ENCODE peak calls at places on chromosomes 13 and 19, in ten cellular contexts. One of them, this sample, is unnamed.

GRCh38 chr13:83895994-83896580 is 13.8 kb upstream of the SLITRK1 start:
- DNase-seq in suprapubic skin: no peak
- DNase-seq in A549: no peak
- DNase-seq in HCT116: no peak
- DNase-seq in adrenal gland: no peak
- DNase-seq in GM12878: no peak
- DNase-seq in ovary: no peak
- DNase-seq in transverse colon: no peak
- DNase-seq in body of pancreas: no peak
- DNase-seq in NB4: no peak
- DNase-seq in this sample: no peak

GRCh38 chr13:93386191-93386590 is 159.6 kb downstream of the GPC6 start:
- DNase-seq in suprapubic skin: no peak
- DNase-seq in A549: no peak
- DNase-seq in HCT116: no peak
- DNase-seq in adrenal gland: no peak
- DNase-seq in GM12878: no peak
- DNase-seq in ovary: no peak
- DNase-seq in transverse colon: no peak
- DNase-seq in body of pancreas: no peak
- DNase-seq in NB4: no peak
- DNase-seq in this sample: no peak

GRCh38 chr19:45632468-45633196 is 6.6 kb downstream of the EML2 start:
- DNase-seq in suprapubic skin: peak
- DNase-seq in A549: peak
- DNase-seq in HCT116: peak
- DNase-seq in adrenal gland: peak
- DNase-seq in GM12878: no peak
- DNase-seq in ovary: peak
- DNase-seq in transverse colon: peak
- DNase-seq in body of pancreas: peak
- DNase-seq in NB4: peak
- DNase-seq in this sample: peak

GRCh38 chr19:45638930-45639729 is at the start of gene EML2:
- DNase-seq in suprapubic skin: no peak
- DNase-seq in A549: peak
- DNase-seq in HCT116: no peak
- DNase-seq in adrenal gland: no peak
- DNase-seq in GM12878: no peak
- DNase-seq in ovary: peak
- DNase-seq in transverse colon: peak
- DNase-seq in body of pancreas: peak
- DNase-seq in NB4: peak
- DNase-seq in this sample: peak

GRCh38 chr19:13056052-13056660 is 46.5 kb downstream of the LYL1 start:
- DNase-seq in suprapubic skin: peak
- DNase-seq in A549: no peak
- DNase-seq in HCT116: peak
- DNase-seq in adrenal gland: no peak
- DNase-seq in GM12878: no peak
- DNase-seq in ovary: peak
- DNase-seq in transverse colon: peak
- DNase-seq in body of pancreas: no peak
- DNase-seq in NB4: no peak
- DNase-seq in this sample: no peak

GRCh38 chr13:77002590-77003190 is 10.8 kb downstream of the CLN5 start:
- DNase-seq in suprapubic skin: no peak
- DNase-seq in A549: peak
- DNase-seq in HCT116: peak
- DNase-seq in adrenal gland: no peak
- DNase-seq in GM12878: no peak
- DNase-seq in ovary: no peak
- DNase-seq in transverse colon: no peak
- DNase-seq in body of pancreas: no peak
- DNase-seq in NB4: peak
- DNase-seq in this sample: peak

GRCh38 chr19:1235625-1236538 is 1.9 kb downstream of the CBARP start:
- DNase-seq in suprapubic skin: no peak
- DNase-seq in A549: no peak
- DNase-seq in HCT116: no peak
- DNase-seq in adrenal gland: no peak
- DNase-seq in GM12878: no peak
- DNase-seq in ovary: no peak
- DNase-seq in transverse colon: no peak
- DNase-seq in body of pancreas: no peak
- DNase-seq in NB4: no peak
- DNase-seq in this sample: no peak

GRCh38 chr19:4456566-4456842 is 1.1 kb downstream of the UBXN6 start:
- DNase-seq in suprapubic skin: peak
- DNase-seq in A549: no peak
- DNase-seq in HCT116: no peak
- DNase-seq in adrenal gland: peak
- DNase-seq in GM12878: no peak
- DNase-seq in ovary: no peak
- DNase-seq in transverse colon: peak
- DNase-seq in body of pancreas: no peak
- DNase-seq in NB4: no peak
- DNase-seq in this sample: peak

GRCh38 chr19:4705413-4706131 is 18.1 kb downstream of the DPP9 start:
- DNase-seq in suprapubic skin: no peak
- DNase-seq in A549: no peak
- DNase-seq in HCT116: no peak
- DNase-seq in adrenal gland: no peak
- DNase-seq in GM12878: no peak
- DNase-seq in ovary: peak
- DNase-seq in transverse colon: no peak
- DNase-seq in body of pancreas: no peak
- DNase-seq in NB4: no peak
- DNase-seq in this sample: no peak

GRCh38 chr13:99281811-99282263 is 23.7 kb upstream of the GPR18 start:
- DNase-seq in suprapubic skin: peak
- DNase-seq in A549: no peak
- DNase-seq in HCT116: no peak
- DNase-seq in adrenal gland: peak
- DNase-seq in GM12878: no peak
- DNase-seq in ovary: no peak
- DNase-seq in transverse colon: peak
- DNase-seq in body of pancreas: no peak
- DNase-seq in NB4: peak
- DNase-seq in this sample: peak

GRCh38 chr19:1116726-1117581 is 13.2 kb downstream of the GPX4 start:
- DNase-seq in suprapubic skin: no peak
- DNase-seq in A549: no peak
- DNase-seq in HCT116: no peak
- DNase-seq in adrenal gland: no peak
- DNase-seq in GM12878: no peak
- DNase-seq in ovary: no peak
- DNase-seq in transverse colon: no peak
- DNase-seq in body of pancreas: no peak
- DNase-seq in NB4: no peak
- DNase-seq in this sample: no peak

GRCh38 chr19:49869009-49869483 is 1.7 kb upstream of the PNKP start:
- DNase-seq in suprapubic skin: no peak
- DNase-seq in A549: no peak
- DNase-seq in HCT116: no peak
- DNase-seq in adrenal gland: no peak
- DNase-seq in GM12878: no peak
- DNase-seq in ovary: peak
- DNase-seq in transverse colon: no peak
- DNase-seq in body of pancreas: no peak
- DNase-seq in NB4: no peak
- DNase-seq in this sample: no peak
- TF ChIP-seq POLR2A in suprapubic skin: no peak
- TF ChIP-seq POLR2A in A549: peak
- TF ChIP-seq POLR2A in HCT116: no peak
- TF ChIP-seq POLR2A in adrenal gland: no peak
- TF ChIP-seq POLR2A in GM12878: peak
- TF ChIP-seq POLR2A in ovary: peak
- TF ChIP-seq POLR2A in transverse colon: no peak
- TF ChIP-seq POLR2A in body of pancreas: no peak
- TF ChIP-seq POLR2A in NB4: no peak
- TF ChIP-seq POLR2A in this sample: no peak

GRCh38 chr19:15331419-15332310 is 674 bp downstream of the BRD4 start:
- DNase-seq in suprapubic skin: peak
- DNase-seq in A549: peak
- DNase-seq in HCT116: no peak
- DNase-seq in adrenal gland: peak
- DNase-seq in GM12878: no peak
- DNase-seq in ovary: peak
- DNase-seq in transverse colon: peak
- DNase-seq in body of pancreas: peak
- DNase-seq in NB4: peak
- DNase-seq in this sample: peak

GRCh38 chr19:15337202-15337601 is 4.9 kb upstream of the BRD4 start:
- DNase-seq in suprapubic skin: no peak
- DNase-seq in A549: no peak
- DNase-seq in HCT116: no peak
- DNase-seq in adrenal gland: peak
- DNase-seq in GM12878: no peak
- DNase-seq in ovary: no peak
- DNase-seq in transverse colon: no peak
- DNase-seq in body of pancreas: no peak
- DNase-seq in NB4: no peak
- DNase-seq in this sample: no peak

GRCh38 chr19:15328312-15328711 is 4.0 kb downstream of the BRD4 start:
- DNase-seq in suprapubic skin: no peak
- DNase-seq in A549: no peak
- DNase-seq in HCT116: no peak
- DNase-seq in adrenal gland: no peak
- DNase-seq in GM12878: no peak
- DNase-seq in ovary: no peak
- DNase-seq in transverse colon: no peak
- DNase-seq in body of pancreas: no peak
- DNase-seq in NB4: no peak
- DNase-seq in this sample: no peak

GRCh38 chr19:15330801-15331418 is 1.4 kb downstream of the BRD4 start:
- DNase-seq in suprapubic skin: no peak
- DNase-seq in A549: peak
- DNase-seq in HCT116: no peak
- DNase-seq in adrenal gland: peak
- DNase-seq in GM12878: no peak
- DNase-seq in ovary: no peak
- DNase-seq in transverse colon: peak
- DNase-seq in body of pancreas: no peak
- DNase-seq in NB4: peak
- DNase-seq in this sample: peak

DNA sequence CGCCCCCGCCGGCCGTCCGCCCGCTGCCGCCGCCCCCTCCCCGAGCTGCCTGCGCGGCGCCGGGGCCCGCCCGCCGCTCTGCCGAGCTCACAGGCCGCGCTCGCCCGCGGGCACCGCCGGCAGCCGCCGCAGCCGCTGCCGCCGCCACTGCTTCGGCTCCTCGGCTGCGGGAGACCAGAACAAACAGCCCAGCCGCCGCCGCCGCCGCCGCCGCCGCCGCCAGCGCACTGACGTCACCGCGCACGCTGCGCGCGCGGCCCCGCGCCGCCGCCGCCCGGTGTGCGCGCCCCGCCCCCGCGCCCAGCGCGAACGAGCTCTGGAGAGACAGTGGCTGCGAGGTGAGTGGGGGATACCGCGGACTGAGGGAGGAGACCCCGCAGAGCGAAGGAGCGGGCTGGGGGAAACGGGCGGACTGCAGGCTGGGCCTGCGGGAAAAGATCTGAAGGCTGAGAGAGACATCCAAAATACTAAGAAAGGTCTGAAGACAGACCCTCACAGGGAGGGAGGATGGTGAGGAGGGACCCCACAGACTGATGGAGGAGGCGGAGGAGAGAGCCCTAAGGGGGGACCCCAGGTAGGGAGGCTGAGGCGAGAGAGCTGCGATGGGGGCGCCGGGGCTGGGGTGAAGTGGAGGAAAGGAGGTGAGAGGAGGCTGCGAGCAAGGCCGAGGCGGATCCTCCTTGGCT is at the start of gene BRD4:
- DNase-seq in suprapubic skin: peak
- DNase-seq in A549: peak
- DNase-seq in HCT116: no peak
- DNase-seq in adrenal gland: peak
- DNase-seq in GM12878: no peak
- DNase-seq in ovary: peak
- DNase-seq in transverse colon: peak
- DNase-seq in body of pancreas: peak
- DNase-seq in NB4: peak
- DNase-seq in this sample: peak
- TF ChIP-seq POLR2A in suprapubic skin: peak
- TF ChIP-seq POLR2A in A549: no peak
- TF ChIP-seq POLR2A in HCT116: no peak
- TF ChIP-seq POLR2A in adrenal gland: peak
- TF ChIP-seq POLR2A in GM12878: peak
- TF ChIP-seq POLR2A in ovary: no peak
- TF ChIP-seq POLR2A in transverse colon: no peak
- TF ChIP-seq POLR2A in body of pancreas: no peak
- TF ChIP-seq POLR2A in NB4: peak
- TF ChIP-seq POLR2A in this sample: peak

DNA sequence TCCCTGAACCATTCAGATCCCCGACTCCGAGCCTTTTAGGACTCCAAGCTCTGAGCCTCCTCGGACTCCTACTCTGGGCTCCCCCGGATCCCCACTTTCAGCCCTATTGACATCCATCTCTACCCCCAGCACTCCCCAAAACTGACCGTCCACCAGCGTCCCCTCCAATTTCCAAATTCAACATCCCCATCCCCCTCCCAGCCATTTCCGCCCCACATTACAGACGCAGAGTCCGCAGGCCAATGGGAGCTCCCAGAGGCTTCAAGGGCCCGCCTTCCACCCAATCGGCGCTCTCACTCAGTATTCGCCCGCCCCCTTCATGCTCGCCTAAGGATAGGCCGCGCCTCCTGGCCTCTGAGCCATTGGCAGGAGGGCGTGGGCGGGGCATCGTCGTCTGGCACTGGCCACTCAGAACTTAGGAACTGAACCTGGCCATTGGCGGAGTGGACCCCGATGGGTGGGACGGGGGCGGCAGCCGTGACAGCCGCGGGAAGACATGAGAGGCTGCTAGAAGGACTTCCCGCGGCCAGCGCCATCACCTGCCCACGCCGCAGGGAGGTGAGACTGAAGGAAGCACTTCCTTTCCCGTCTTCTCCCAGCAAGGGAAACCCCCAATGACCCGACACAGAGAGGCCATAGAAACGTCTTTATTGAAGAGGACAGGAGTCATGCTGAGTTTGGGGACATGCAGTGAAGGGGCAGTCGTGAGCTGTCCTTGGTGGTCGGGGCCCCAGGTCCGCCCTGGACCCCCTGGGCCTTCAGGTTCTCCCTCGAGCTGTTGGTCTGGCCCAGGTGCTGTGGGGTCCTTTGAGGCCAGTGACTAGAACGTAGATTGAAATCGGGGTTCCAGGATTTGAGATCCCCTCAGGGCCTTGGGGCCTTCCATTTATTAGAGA is at the start of gene ALKBH6:
- DNase-seq in suprapubic skin: peak
- DNase-seq in A549: peak
- DNase-seq in HCT116: peak
- DNase-seq in adrenal gland: peak
- DNase-seq in GM12878: peak
- DNase-seq in ovary: peak
- DNase-seq in transverse colon: peak
- DNase-seq in body of pancreas: peak
- DNase-seq in NB4: peak
- DNase-seq in this sample: peak
- TF ChIP-seq POLR2A in suprapubic skin: no peak
- TF ChIP-seq POLR2A in A549: peak
- TF ChIP-seq POLR2A in HCT116: peak
- TF ChIP-seq POLR2A in adrenal gland: no peak
- TF ChIP-seq POLR2A in GM12878: peak
- TF ChIP-seq POLR2A in ovary: peak
- TF ChIP-seq POLR2A in transverse colon: peak
- TF ChIP-seq POLR2A in body of pancreas: peak
- TF ChIP-seq POLR2A in NB4: no peak
- TF ChIP-seq POLR2A in this sample: peak

GRCh38 chr13:46211521-46212351 is at the start of gene LRRC63:
- DNase-seq in suprapubic skin: peak
- DNase-seq in A549: peak
- DNase-seq in HCT116: no peak
- DNase-seq in adrenal gland: peak
- DNase-seq in GM12878: no peak
- DNase-seq in ovary: peak
- DNase-seq in transverse colon: peak
- DNase-seq in body of pancreas: peak
- DNase-seq in NB4: peak
- DNase-seq in this sample: peak
- TF ChIP-seq POLR2A in suprapubic skin: peak
- TF ChIP-seq POLR2A in A549: peak
- TF ChIP-seq POLR2A in HCT116: no peak
- TF ChIP-seq POLR2A in adrenal gland: no peak
- TF ChIP-seq POLR2A in GM12878: peak
- TF ChIP-seq POLR2A in ovary: no peak
- TF ChIP-seq POLR2A in transverse colon: no peak
- TF ChIP-seq POLR2A in body of pancreas: no peak
- TF ChIP-seq POLR2A in NB4: peak
- TF ChIP-seq POLR2A in this sample: peak

This sample was measured in erythroblast.